ENCODE peak calls at places on chromosomes 4 and X, in four cellular contexts. H, Z, R and U are unnamed samples.

GRCh38 chr4:47043821-47044220 is 12.5 kb downstream of the GABRB1 start:
- DNase-seq in R (no peak), Z (no peak), H (no peak), U (no peak)

GRCh38 chrX:39819921-39820849 is 277.6 kb downstream of the BCOR start:
- DNase-seq in H (no peak), R (peak; percentile 29), Z (no peak), U (no peak)

GRCh38 chr4:97013309-97014106 is 1129.8 kb downstream of the STPG2 start:
- DNase-seq in Z (no peak), R (no peak), H (no peak), U (no peak)

GRCh38 chrX:131778269-131779218 is 234.7 kb downstream of the OR13H1 start:
- DNase-seq in Z (peak; percentile 79), H (peak; percentile 82), R (peak; percentile 77), U (peak; percentile 85)

GRCh38 chr4:76752911-76753494 is 144.9 kb downstream of the SOWAHB start:
- DNase-seq in H (no peak), Z (no peak), R (no peak), U (no peak)

GRCh38 chr4:58776627-58777026 is 1666.4 kb upstream of the IGFBP7 start:
- DNase-seq in R (no peak), Z (no peak), H (no peak), U (no peak)

GRCh38 chrX:49627030-49627777 is 28.4 kb downstream of the GAGE1 start:
- DNase-seq in H (no peak), R (no peak), Z (no peak), U (no peak)

GRCh38 chr4:86855572-86855971 is 6.4 kb upstream of the SLC10A6 start:
- DNase-seq in R (no peak), H (no peak), Z (no peak), U (no peak)

GRCh38 chr4:47274931-47275330 is 188.6 kb downstream of the COMMD8 start:
- DNase-seq in H (no peak), Z (no peak), R (no peak), U (no peak)

GRCh38 chr4:118954246-118954645 is 65.6 kb downstream of the SYNPO2 start:
- DNase-seq in Z (no peak), H (no peak), R (no peak), U (no peak)

GRCh38 chr4:53240573-53240972 is 125.3 kb downstream of the SCFD2 start:
- DNase-seq in R (no peak), H (no peak), Z (no peak), U (no peak)

GRCh38 chr4:110224812-110225211 is 26.4 kb upstream of the ELOVL6 start:
- DNase-seq in H (no peak), Z (no peak), R (no peak), U (no peak)

GRCh38 chrX:11953615-11954014 is 184.7 kb upstream of the FRMPD4 start:
- DNase-seq in Z (no peak), R (no peak), H (no peak), U (no peak)

GRCh38 chr4:87116230-87116629 is 104.2 kb downstream of the KLHL8 start:
- DNase-seq in R (no peak), Z (no peak), H (no peak), U (no peak)

GRCh38 chr4:153616005-153616555 is 68.0 kb upstream of the TLR2 start:
- DNase-seq in R (no peak), H (no peak), Z (no peak), U (no peak)

GRCh38 chrX:44234541-44234940 is 108.9 kb downstream of the EFHC2 start:
- DNase-seq in Z (no peak), H (no peak), R (no peak), U (no peak)

GRCh38 chr4:164871673-164872072 is 5.3 kb upstream of the APELA start:
- DNase-seq in R (no peak), H (no peak), Z (no peak), U (no peak)

GRCh38 chr4:3646280-3646679 is 114.1 kb upstream of the LRPAP1 start:
- DNase-seq in Z (no peak), R (no peak), H (no peak), U (no peak)
- TF ChIP-seq EP300 in Z (no peak), R (no peak), H (no peak), U (no peak)

GRCh38 chr4:169158046-169158445 is 112.7 kb downstream of the SH3RF1 start:
- DNase-seq in H (no peak), R (no peak), Z (no peak), U (no peak)
- H3K27ac ChIP-seq in H (no peak overlapping the region), R (no peak overlapping the region), Z (no peak overlapping the region), U (no peak overlapping the region)

GRCh38 chr4:141352328-141352727 is 131.6 kb downstream of the ZNF330 start:
- DNase-seq in H (no peak), R (no peak), Z (no peak), U (no peak)

GRCh38 chr4:141348589-141348988 is 127.9 kb downstream of the ZNF330 start:
- DNase-seq in Z (no peak), R (no peak), H (no peak), U (no peak)

GRCh38 chr4:141347738-141348524 is 127.2 kb downstream of the ZNF330 start:
- DNase-seq in Z (no peak), H (no peak), R (no peak), U (no peak)

GRCh38 chr4:141352775-141353544 is 132.3 kb downstream of the ZNF330 start:
- DNase-seq in Z (no peak), H (no peak), R (no peak), U (no peak)

DNA sequence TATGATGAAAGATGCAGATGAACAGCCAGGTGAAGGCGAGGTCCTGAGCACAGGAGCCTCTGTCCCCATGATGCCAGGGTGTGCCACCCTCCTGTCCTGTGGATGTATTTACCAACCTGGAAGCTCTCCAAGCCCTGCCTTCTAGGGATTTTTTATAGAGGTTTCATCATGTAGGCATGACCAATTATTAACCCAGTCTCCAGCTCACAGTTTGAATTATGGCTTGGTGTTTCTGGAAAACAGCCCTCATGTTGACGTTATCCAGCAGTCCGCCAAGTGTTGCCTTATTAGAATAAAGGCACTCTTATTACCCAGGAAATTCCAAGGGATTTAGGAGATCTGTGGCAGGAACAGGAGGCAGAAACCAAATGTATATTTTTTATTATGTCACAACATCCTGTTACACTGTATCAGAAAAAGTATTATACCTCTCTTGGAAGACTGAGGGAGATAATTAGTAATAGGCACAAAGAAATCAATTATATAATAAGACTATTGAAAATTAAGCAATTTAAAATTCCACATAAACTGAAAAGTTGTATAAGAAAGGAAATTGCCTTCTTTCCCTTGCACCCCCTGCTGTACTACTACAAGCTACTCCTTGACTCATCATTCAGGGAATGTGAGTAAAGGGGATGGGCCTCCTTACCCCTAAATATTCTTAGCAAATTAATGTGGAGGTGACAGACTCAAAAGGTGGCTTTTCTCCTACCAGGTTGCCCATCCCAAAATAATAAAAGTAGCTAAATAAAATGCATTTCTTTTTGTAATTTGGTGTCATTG is 129.6 kb downstream of the ZNF330 start:
- DNase-seq in R (peak; percentile 45), H (no peak), Z (peak; percentile 82), U (peak; percentile 65)
- TF ChIP-seq EP300 in R (peak; percentile 32), H (no peak), Z (peak; percentile 18), U (peak; percentile 77)

GRCh38 chr4:128424524-128425195 is 137.0 kb upstream of the PGRMC2 start:
- DNase-seq in R (no peak), H (no peak), Z (no peak), U (no peak)

GRCh38 chr4:128428397-128428796 is 140.8 kb upstream of the PGRMC2 start:
- DNase-seq in R (no peak), H (no peak), Z (no peak), U (no peak)

DNA sequence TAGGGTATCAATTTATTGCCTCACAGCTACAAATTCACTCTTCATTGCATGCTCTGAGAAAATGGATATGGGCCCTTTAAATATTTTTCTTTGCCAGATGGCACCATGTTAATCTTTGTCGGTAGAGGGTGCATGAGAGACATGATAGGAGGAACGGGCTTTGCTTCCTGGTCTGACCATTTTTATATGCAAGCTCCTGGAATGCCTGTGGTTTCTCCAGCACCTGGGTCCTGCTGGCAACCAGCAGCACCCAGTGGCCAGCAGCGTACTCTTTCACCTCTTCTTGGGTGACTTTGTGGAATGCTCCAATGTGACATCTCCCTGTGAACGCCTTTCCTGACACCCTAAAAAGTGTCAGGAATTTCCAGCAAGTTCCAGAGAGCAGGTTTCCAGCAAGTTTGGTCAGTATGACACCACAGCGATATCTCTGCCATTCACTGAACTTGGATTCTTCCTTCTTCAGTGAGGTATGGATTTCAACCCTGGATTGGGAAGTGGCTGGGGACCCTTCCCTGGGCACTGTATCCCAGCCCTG is 140.3 kb upstream of the PGRMC2 start:
- DNase-seq in H (no peak), Z (peak; percentile 28), R (peak; percentile 49), U (no peak)
- H3K27ac ChIP-seq in H (no peak overlapping the region), Z (no peak overlapping the region), R (peak overlapping the region; percentile 39), U (no peak overlapping the region)

GRCh38 chrX:19392703-19393102 is 49.0 kb downstream of the PDHA1 start:
- DNase-seq in R (no peak), H (no peak), Z (no peak), U (no peak)
- TF ChIP-seq EP300 in R (no peak), H (no peak), Z (no peak), U (no peak)

GRCh38 chr4:144817081-144817480 is 171.1 kb downstream of the HHIP start:
- DNase-seq in H (no peak), Z (no peak), R (no peak), U (no peak)

GRCh38 chr4:144818136-144818535 is 172.2 kb downstream of the HHIP start:
- DNase-seq in R (no peak), Z (no peak), H (no peak), U (no peak)

GRCh38 chr4:144820115-144820514 is 174.2 kb downstream of the HHIP start:
- DNase-seq in Z (no peak), R (no peak), H (no peak), U (no peak)

GRCh38 chr4:144820706-144821105 is 174.8 kb downstream of the HHIP start:
- DNase-seq in H (no peak), R (no peak), Z (no peak), U (no peak)

GRCh38 chr4:144819591-144819990 is 173.6 kb downstream of the HHIP start:
- DNase-seq in R (no peak), H (no peak), Z (no peak), U (no peak)
- H3K27ac ChIP-seq in R (no peak overlapping the region), H (no peak overlapping the region), Z (no peak overlapping the region), U (no peak overlapping the region)

GRCh38 chrX:130082244-130083106 is 27.8 kb downstream of the ELF4 start:
- DNase-seq in H (no peak), Z (peak; percentile 39), R (peak; percentile 37), U (peak; percentile 72)
- TF ChIP-seq EP300 in H (no peak), Z (no peak), R (no peak), U (no peak)